ENCODE peak calls at places on chromosomes 7 and 10, in six cellular contexts. H is H1, V is GM12878, A is HepG2, J is K562, L is GM12892. Q is an unnamed sample.

GRCh38 chr7:136925049-136925448 is 56.6 kb downstream of the CHRM2 start:
- DNase-seq in H (no peak), V (no peak), A (no peak), J (no peak), L (no peak), Q (no peak)

GRCh38 chr10:24952701-24953349 is 419 bp upstream of the PRTFDC1 start:
- DNase-seq in H (no peak), V (no peak), A (no peak), J (peak), L (peak), Q (peak)

GRCh38 chr10:48285710-48286109 is 11.2 kb upstream of the FRMPD2 start:
- DNase-seq in H (no peak), V (peak), A (no peak), J (no peak), L (no peak), Q (no peak)

GRCh38 chr10:121179006-121179405 is 327.8 kb downstream of the WDR11 start:
- DNase-seq in H (no peak), V (no peak), A (no peak), J (no peak), L (no peak), Q (no peak)

GRCh38 chr10:97566338-97566986 is 6.1 kb upstream of the ANKRD2 start:
- DNase-seq in H (no peak), V (no peak), A (no peak), J (no peak), L (no peak), Q (no peak)

GRCh38 chr7:157386979-157387800 is 50.4 kb downstream of the DNAJB6 start:
- DNase-seq in H (peak), V (peak), A (peak), J (peak), L (peak), Q (no peak)

GRCh38 chr7:37110641-37111421 is 337.8 kb downstream of the ELMO1 start:
- DNase-seq in H (no peak), V (no peak), A (no peak), J (peak), L (no peak), Q (no peak)

GRCh38 chr10:122316224-122316884 is 45.3 kb downstream of the BTBD16 start:
- DNase-seq in H (no peak), V (no peak), A (peak), J (no peak), L (no peak), Q (no peak)

GRCh38 chr7:11746591-11746990 is 85.4 kb downstream of the THSD7A start:
- DNase-seq in H (no peak), V (no peak), A (no peak), J (no peak), L (no peak), Q (no peak)

GRCh38 chr7:52938455-52939133 is 96.8 kb upstream of the POM121L12 start:
- DNase-seq in H (no peak), V (no peak), A (no peak), J (no peak), L (no peak), Q (no peak)

GRCh38 chr7:52940511-52940910 is 94.9 kb upstream of the POM121L12 start:
- DNase-seq in H (no peak), V (no peak), A (no peak), J (no peak), L (no peak), Q (no peak)

DNA sequence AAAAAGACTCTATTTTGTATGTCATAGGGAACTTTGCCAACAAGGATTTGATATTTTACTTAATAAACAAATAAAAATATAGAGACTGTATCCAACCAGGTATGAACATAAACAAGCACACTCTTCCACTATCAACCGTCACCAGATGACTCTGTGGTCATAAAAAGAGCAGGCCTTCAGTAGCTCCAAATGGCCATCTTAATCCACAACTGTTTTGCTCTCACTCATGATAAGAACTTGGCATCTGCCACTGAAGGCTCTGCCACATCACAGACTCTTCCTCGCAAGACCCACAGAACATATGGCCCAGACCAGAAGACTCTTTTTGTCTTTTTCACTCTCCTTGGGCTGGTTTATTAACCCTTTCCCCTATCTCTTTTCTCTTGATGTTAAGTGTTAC is 98.7 kb upstream of the POM121L12 start:
- DNase-seq in H (no peak), V (no peak), A (no peak), J (no peak), L (no peak), Q (no peak)
- TF ChIP-seq POLR2A in H (no peak), V (no peak), A (no peak), J (no peak), L (no peak), Q (no peak)

DNA sequence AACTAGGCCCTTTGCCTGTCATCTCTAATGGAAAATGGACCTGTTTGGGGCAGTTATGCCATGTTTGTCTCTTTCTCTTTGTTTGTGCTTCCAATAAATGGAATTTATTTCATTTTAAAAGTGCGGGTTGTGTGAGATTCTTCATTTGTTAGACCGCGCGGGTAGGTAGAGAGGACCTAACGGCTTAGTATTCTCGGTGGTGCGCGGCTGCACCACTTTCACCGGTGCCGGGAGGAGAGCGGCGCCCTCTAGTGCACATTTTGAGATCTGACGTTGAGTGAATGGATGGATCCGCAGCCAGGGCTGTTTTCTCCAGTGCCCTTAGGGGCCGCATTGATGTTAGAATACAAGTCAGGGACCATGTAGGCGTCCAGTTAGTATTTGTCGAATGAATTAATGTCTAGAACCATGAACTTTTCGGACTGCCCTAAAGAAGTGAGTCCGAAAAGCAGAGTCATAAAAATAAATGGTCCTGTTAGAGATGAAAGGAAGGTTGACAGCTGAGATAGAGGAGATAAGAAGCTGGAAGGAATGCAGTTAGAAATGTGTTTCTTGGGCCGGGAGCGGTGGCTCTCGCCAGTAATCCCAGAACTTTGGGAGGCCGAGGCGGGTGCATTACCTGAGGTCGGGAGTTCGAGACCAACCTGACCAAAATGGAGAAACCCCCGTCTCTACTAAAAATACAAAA is 29.3 kb upstream of the GIMAP8 start:
- DNase-seq in H (peak), V (no peak), A (peak), J (peak), L (peak), Q (peak)
- TF ChIP-seq TAF1 in H (no peak), V (no peak), A (no peak), J (no peak), L (no peak), Q (no peak)

DNA sequence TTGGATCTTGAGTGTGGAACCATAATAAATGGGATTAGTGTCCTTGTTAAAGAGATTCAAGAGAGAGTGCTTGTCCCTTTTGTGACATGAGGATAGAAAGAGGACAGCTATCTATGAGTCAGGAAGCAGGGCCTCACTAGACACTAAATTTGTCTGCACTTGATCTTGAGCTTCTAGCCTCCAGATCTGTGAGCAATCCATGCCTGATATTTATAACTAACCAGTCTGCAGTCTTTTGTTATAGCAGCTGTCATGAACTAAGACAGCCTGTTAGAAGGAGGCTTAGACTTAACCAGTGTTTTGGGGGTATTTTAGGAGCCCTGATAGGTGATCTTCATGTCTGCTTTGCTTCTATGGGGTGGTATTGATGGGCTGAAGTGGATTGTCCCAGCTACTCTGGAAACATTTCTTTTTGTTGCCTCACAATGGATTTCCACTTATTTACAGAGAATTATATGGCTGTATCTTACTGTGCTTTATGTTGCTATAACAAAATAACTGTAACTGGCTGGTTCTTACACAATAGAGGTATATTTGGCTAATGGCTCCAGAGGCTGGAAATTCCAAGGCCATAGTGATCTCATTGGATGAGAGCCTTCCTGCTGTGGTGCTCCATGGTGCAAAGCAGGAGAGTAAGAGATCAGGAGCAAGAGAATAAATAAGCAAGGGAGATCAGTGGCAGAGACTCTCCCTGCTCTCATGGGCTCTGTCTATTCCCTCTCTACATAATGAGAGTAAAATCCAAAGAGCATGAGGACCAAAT is 23.4 kb upstream of the AKR1C3 start:
- DNase-seq in H (no peak), V (no peak), A (peak), J (no peak), L (no peak), Q (no peak)
- TF ChIP-seq POLR2A in H (no peak), V (no peak), A (peak), J (no peak), L (no peak), Q (no peak)

DNA sequence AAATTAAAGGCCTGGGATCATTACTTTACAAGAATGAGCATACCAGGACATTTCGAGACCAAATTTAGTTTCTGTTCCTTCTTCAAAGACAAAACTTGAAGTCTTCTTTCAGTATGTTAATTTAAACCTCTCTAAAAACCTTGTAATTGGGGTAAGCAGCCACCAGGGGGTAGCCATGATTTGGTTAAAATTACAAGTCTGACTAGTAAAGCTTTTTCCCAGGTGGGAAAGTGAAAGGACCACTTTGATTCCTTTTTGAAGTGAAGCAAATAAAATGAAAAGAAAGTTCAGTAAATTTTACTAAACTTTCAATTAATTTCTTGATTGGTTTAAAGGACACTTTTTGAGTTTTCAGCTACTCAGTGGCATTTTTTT is 294.3 kb downstream of the BBS9 start:
- DNase-seq in H (peak), V (peak), A (peak), J (peak), L (peak), Q (peak)
- TF ChIP-seq TAF1 in H (no peak), V (no peak), A (no peak), J (no peak), L (no peak), Q (no peak)

DNA sequence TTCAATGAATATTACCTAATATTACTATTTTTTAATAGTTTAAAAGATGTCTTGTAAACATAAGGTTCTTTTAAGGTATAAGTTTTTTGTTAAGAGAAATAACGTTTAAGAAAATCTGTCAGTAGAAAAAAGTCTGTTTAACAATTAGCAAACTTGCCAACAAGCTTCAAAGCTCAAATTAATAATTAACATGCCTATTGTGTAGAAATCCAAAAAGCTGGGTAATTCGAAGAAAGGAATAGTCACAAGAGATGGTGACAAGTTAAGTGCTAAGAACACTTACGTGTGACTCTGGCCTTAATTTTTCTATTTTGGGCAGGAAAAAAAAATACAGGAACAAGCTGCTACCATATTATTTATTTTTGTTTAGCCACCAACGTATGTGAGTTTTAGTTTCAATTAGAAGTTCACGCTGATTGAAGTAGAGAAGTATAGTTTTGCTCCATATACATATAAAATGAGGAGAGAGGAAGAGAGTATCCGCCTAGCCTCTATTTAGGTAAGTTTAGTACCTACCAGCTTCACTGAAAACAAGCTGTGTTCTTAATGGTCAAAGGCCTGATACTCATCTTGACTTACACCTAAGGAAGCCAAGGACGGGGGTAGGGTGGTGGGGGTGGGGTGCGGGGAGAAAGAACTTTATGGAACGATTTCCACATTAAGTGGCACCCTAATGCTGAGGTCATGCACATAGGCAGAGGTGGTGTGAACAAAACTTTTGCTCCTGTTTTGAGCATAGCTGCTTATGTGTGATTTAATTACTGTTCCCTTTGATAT is 43.4 kb upstream of the AGBL3 start:
- DNase-seq in H (no peak), V (no peak), A (peak), J (no peak), L (no peak), Q (no peak)
- TF ChIP-seq POLR2A in H (no peak), V (no peak), A (no peak), J (no peak), L (no peak), Q (no peak)

GRCh38 chr10:17146888-17147287 is 17.3 kb upstream of the CUBN start:
- DNase-seq in H (no peak), V (no peak), A (no peak), J (no peak), L (no peak), Q (no peak)

GRCh38 chr10:17143055-17143690 is 13.6 kb upstream of the CUBN start:
- DNase-seq in H (no peak), V (no peak), A (no peak), J (no peak), L (no peak), Q (no peak)

GRCh38 chr10:17144032-17144431 is 14.4 kb upstream of the CUBN start:
- DNase-seq in H (no peak), V (no peak), A (no peak), J (no peak), L (no peak), Q (no peak)

GRCh38 chr10:17145239-17145638 is 15.6 kb upstream of the CUBN start:
- DNase-seq in H (no peak), V (no peak), A (peak), J (no peak), L (no peak), Q (no peak)

GRCh38 chr10:17144757-17145156 is 15.1 kb upstream of the CUBN start:
- DNase-seq in H (no peak), V (peak), A (no peak), J (no peak), L (no peak), Q (no peak)
- TF ChIP-seq TAF1 in H (no peak), V (no peak), A (no peak), J (no peak), L (no peak), Q (no peak)

DNA sequence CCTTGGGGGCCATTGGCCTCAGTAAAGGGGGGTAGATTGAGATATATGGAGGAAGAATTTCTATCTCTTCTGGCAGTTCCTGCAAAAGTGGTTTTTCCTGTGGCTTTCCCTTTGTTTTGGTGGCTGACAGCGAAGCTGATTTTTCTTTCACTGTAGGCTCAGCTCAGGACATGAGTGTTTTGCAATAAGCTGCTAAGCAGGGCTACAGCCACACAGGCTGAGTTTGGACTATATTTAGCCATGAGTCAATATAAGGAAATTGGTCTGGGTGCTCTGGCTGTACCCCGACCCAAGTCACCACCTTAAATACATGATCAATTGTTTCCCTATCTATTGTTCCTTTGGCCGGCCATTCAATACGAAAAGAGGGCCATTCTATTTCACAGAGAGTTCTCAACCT is 212.7 kb upstream of the KCND2 start:
- DNase-seq in H (no peak), V (no peak), A (no peak), J (no peak), L (no peak), Q (no peak)
- TF ChIP-seq POLR2A in H (no peak), V (no peak), A (no peak), J (no peak), L (no peak), Q (no peak)

GRCh38 chr10:3775671-3776551 is 9.1 kb downstream of the KLF6 start:
- DNase-seq in H (peak), V (no peak), A (no peak), J (no peak), L (no peak), Q (no peak)

GRCh38 chr10:3773465-3774017 is 11.5 kb downstream of the KLF6 start:
- DNase-seq in H (no peak), V (no peak), A (no peak), J (no peak), L (no peak), Q (no peak)

GRCh38 chr10:3772349-3773222 is 12.4 kb downstream of the KLF6 start:
- DNase-seq in H (no peak), V (no peak), A (no peak), J (no peak), L (no peak), Q (no peak)

GRCh38 chr10:3774814-3775670 is 10.0 kb downstream of the KLF6 start:
- DNase-seq in H (no peak), V (no peak), A (no peak), J (peak), L (no peak), Q (no peak)

GRCh38 chr10:3774018-3774813 is 10.8 kb downstream of the KLF6 start:
- DNase-seq in H (no peak), V (no peak), A (no peak), J (no peak), L (no peak), Q (no peak)
- TF ChIP-seq TAF1 in H (no peak), V (no peak), A (no peak), J (no peak), L (no peak), Q (no peak)

Q was measured in GM12891.